ENCODE peak calls at places on chromosome 21, in five cellular contexts. H is OCI-LY7, O is Karpas-422, G is IMR-90, I is uterus. A is an unnamed sample.

GRCh38 chr21:45615145-45615711 is 28.3 kb upstream of the PCBP3 start:
- DNase-seq in G (peak; percentile 31), I (no peak), H (peak; percentile 18), O (no peak), A (peak; percentile 94)

GRCh38 chr21:45522986-45523385 is 19.3 kb downstream of the SLC19A1 start:
- DNase-seq in I (no peak), H (no peak), G (no peak), O (no peak), A (peak; percentile 31)

GRCh38 chr21:42360317-42360716 is 6.0 kb downstream of the TFF1 start:
- DNase-seq in H (peak; percentile 26), I (no peak), O (peak; percentile 75), G (no peak), A (peak; percentile 31)

GRCh38 chr21:33155457-33155856 is 74.3 kb upstream of the IFNAR2 start:
- DNase-seq in I (no peak), O (no peak), G (no peak), H (no peak), A (no peak)

GRCh38 chr21:38438476-38438893 is 59.8 kb downstream of the ERG start:
- DNase-seq in I (peak; percentile 39), O (no peak), G (peak; percentile 71), H (no peak), A (peak; percentile 80)

GRCh38 chr21:20783611-20784010 is 214.6 kb upstream of the NCAM2 start:
- DNase-seq in I (no peak), O (no peak), G (no peak), H (no peak), A (no peak)

GRCh38 chr21:45975017-45975595 is 6.5 kb upstream of the COL6A1 start:
- DNase-seq in H (no peak), O (no peak), I (peak; percentile 87), G (peak; percentile 43), A (peak; percentile 77)

GRCh38 chr21:33058468-33059318 is 11.2 kb upstream of the OLIG1 start:
- DNase-seq in O (no peak), I (no peak), G (no peak), H (no peak), A (no peak)

GRCh38 chr21:21897275-21897883 is 899.2 kb downstream of the NCAM2 start:
- DNase-seq in H (no peak), G (no peak), I (no peak), O (no peak), A (no peak)

GRCh38 chr21:42102516-42102915 is 31.4 kb downstream of the UMODL1 start:
- DNase-seq in I (no peak), H (no peak), G (no peak), O (no peak), A (no peak)

GRCh38 chr21:44377201-44377921 is 23.9 kb downstream of the TRPM2 start:
- DNase-seq in H (peak; percentile 23), I (no peak), G (no peak), O (no peak), A (no peak)

GRCh38 chr21:30831194-30831765 is 1.7 kb upstream of the KRTAP7-1 start:
- DNase-seq in H (peak; percentile 48), I (no peak), G (no peak), O (peak; percentile 77), A (no peak)

GRCh38 chr21:26849428-26850115 is 4.4 kb upstream of the ADAMTS1 start:
- DNase-seq in I (no peak), O (peak; percentile 81), G (peak; percentile 80), H (peak; percentile 61), A (no peak)

GRCh38 chr21:29305068-29305467 is 6.3 kb downstream of the BACH1 start:
- DNase-seq in O (no peak), I (no peak), H (no peak), G (no peak), A (no peak)

GRCh38 chr21:45450741-45451740 is 46.1 kb downstream of the COL18A1 start:
- DNase-seq in G (no peak), I (no peak), O (no peak), H (no peak), A (peak; percentile 63)

GRCh38 chr21:14587266-14587665 is 41.2 kb upstream of the SAMSN1 start:
- DNase-seq in G (no peak), H (no peak), O (no peak), I (no peak), A (no peak)

GRCh38 chr21:14273736-14274538 is 58.0 kb downstream of the RBM11 start:
- DNase-seq in G (no peak), I (no peak), H (no peak), O (no peak), A (peak; percentile 82)

GRCh38 chr21:22791986-22792560 is 1793.9 kb downstream of the NCAM2 start:
- DNase-seq in G (peak; percentile 38), H (peak; percentile 64), I (no peak), O (peak; percentile 84), A (no peak)

GRCh38 chr21:45224189-45224938 is 63.3 kb downstream of the POFUT2 start:
- DNase-seq in I (no peak), O (no peak), H (no peak), G (peak; percentile 52), A (no peak)

GRCh38 chr21:40845621-40846020 is 1.3 kb downstream of the DSCAM start:
- DNase-seq in O (no peak), H (no peak), I (no peak), G (peak; percentile 3), A (no peak)
- H3K4me1 ChIP-seq in O (no peaks in the 10 kb centered on the region), H (no peaks in the 10 kb centered on the region), I (no peaks in the 10 kb centered on the region), G (no peaks in the 10 kb centered on the region), A (no peaks in the 10 kb centered on the region)

DNA sequence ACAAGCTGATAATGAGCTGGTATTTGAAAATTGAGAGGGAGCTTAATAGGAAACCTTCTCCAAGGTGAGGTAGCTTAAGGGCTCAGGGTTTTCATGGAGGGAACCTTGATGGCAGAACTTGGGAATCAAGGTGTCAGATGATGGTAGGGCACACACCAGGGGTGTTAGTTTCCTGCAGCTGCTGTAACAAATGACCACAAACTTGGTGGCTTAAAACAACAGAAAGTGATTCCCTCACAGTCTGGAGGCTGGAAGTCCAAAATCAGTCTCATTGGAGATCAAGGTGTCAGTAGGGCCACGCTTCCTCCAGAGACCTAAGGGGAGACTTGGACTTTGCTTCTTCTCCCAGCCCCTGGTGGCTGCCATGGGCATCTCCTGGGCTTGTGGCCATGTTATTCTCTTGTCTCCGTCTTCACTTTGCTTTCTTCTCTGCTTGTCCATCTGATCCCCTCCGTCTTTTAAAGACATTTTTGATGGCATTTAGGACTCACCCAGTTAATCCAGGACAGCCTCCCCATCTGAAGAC is 45.5 kb downstream of the HUNK start:
- DNase-seq in G (no peak), O (no peak), H (no peak), I (no peak), A (no peak)
- H3K4me3 ChIP-seq in G (no peak overlapping the region), O (no peak overlapping the region), H (no peak overlapping the region), I (no peak overlapping the region), A (no peak overlapping the region)

GRCh38 chr21:31913191-31913608 is 40.4 kb downstream of the HUNK start:
- DNase-seq in I (no peak), G (no peak), O (no peak), H (no peak), A (no peak)
- H3K4me1 ChIP-seq in I (no peaks in the 10 kb centered on the region), G (peaks cover 24% of the 10 kb centered on the region), O (no peaks in the 10 kb centered on the region), H (no peaks in the 10 kb centered on the region), A (no peaks in the 10 kb centered on the region)

GRCh38 chr21:36747114-36747814 is 48.3 kb downstream of the SIM2 start:
- DNase-seq in O (no peak), H (no peak), G (no peak), I (no peak), A (peak; percentile 29)
- H3K4me3 ChIP-seq in O (no peak overlapping the region), H (no peak overlapping the region), G (peak overlapping the region; percentile 55), I (no peak overlapping the region), A (no peak overlapping the region)

GRCh38 chr21:34524671-34525601 is 12.9 kb upstream of the KCNE1 start:
- DNase-seq in I (no peak), O (no peak), H (no peak), G (peak; percentile 84), A (no peak)
- H3K4me1 ChIP-seq in I (no peaks in the 10 kb centered on the region), O (peaks cover 5% of the 10 kb centered on the region), H (no peaks in the 10 kb centered on the region), G (peaks cover 11% of the 10 kb centered on the region), A (peaks cover 12% of the 10 kb centered on the region)